ENCODE peak calls at places on chromosomes 16 and 17, in six cellular contexts. S is Peyer's patch, O is right cardiac atrium, Y is mesenchymal stem cell, F is fibroblast of lung, P is left ventricle myocardium inferior. Z is an unnamed sample.

GRCh38 chr17:3740611-3741073 is 16.9 kb downstream of the HASPIN start:
- DNase-seq in S (peak; percentile 72), P (no peak), Y (no peak), F (no peak), O (no peak), Z (peak; percentile 46)

GRCh38 chr16:76226011-76226410 is 51.2 kb upstream of the CNTNAP4 start:
- DNase-seq in F (peak; percentile 31), S (no peak), O (no peak), Y (peak; percentile 82), P (no peak), Z (peak; percentile 25)

GRCh38 chr16:58582971-58583765 is 46.5 kb downstream of the CNOT1 start:
- DNase-seq in S (no peak), F (no peak), O (no peak), Y (no peak), P (no peak), Z (no peak)

GRCh38 chr16:10936585-10936984 is 5.7 kb downstream of the DEXI start:
- DNase-seq in P (no peak), Y (no peak), S (no peak), F (no peak), O (no peak), Z (no peak)

GRCh38 chr16:56610017-56610608 is 1.7 kb downstream of the MT2A start:
- DNase-seq in F (peak; percentile 90), P (no peak), O (peak; percentile 77), S (peak; percentile 79), Y (peak; percentile 96), Z (peak; percentile 86)

GRCh38 chr17:38861399-38861843 is 7.9 kb upstream of the RPL23 start:
- DNase-seq in Y (no peak), P (no peak), S (no peak), O (peak; percentile 14), F (no peak), Z (peak; percentile 76)

GRCh38 chr17:68491864-68492263 is 20.4 kb upstream of the PRKAR1A start:
- DNase-seq in Y (no peak), S (no peak), F (no peak), O (peak; percentile 69), P (peak; percentile 40), Z (no peak)

GRCh38 chr17:69646729-69647128 is 232.2 kb downstream of the MAP2K6 start:
- DNase-seq in O (no peak), P (no peak), F (no peak), S (no peak), Y (no peak), Z (no peak)

GRCh38 chr17:37422971-37423625 is 16.4 kb downstream of the TADA2A start:
- DNase-seq in S (no peak), Y (no peak), P (no peak), O (no peak), F (no peak), Z (no peak)

GRCh38 chr16:67248401-67249177 is at the start of gene SLC9A5:
- DNase-seq in P (peak; percentile 32), F (no peak), O (peak; percentile 83), Y (peak; percentile 41), S (no peak), Z (peak; percentile 91)

GRCh38 chr17:57574040-57574513 is 171.0 kb downstream of the CCDC182 start:
- DNase-seq in P (peak; percentile 54), O (peak; percentile 75), F (peak; percentile 79), Y (no peak), S (no peak), Z (peak; percentile 62)

GRCh38 chr17:42422958-42423712 is at the start of gene CAVIN1:
- DNase-seq in Y (peak; percentile 96), S (peak; percentile 93), F (peak; percentile 98), O (peak; percentile 100), P (peak; percentile 100), Z (peak; percentile 100)

GRCh38 chr16:75244225-75244792 is 7.1 kb downstream of the BCAR1 start:
- DNase-seq in O (peak; percentile 86), S (peak; percentile 71), P (no peak), F (peak; percentile 79), Y (peak; percentile 74), Z (peak; percentile 94)

GRCh38 chr16:23949630-23950290 is 114.0 kb downstream of the PRKCB start:
- DNase-seq in F (no peak), P (peak; percentile 30), S (peak; percentile 92), O (peak; percentile 77), Y (no peak), Z (no peak)

GRCh38 chr16:65572156-65572555 is 450.3 kb upstream of the CDH11 start:
- DNase-seq in F (peak; percentile 78), O (no peak), P (no peak), S (no peak), Y (peak; percentile 86), Z (peak; percentile 82)

GRCh38 chr16:2468142-2468724 is 2.9 kb upstream of the NTN3 start:
- DNase-seq in Y (peak; percentile 55), P (no peak), O (peak; percentile 75), F (no peak), S (no peak), Z (peak; percentile 94)

GRCh38 chr17:60393840-60394529 is 2.1 kb upstream of the USP32 start:
- DNase-seq in O (no peak), Y (no peak), F (no peak), S (no peak), P (no peak), Z (no peak)

GRCh38 chr16:31216552-31217530 is at the start of gene PYDC1:
- DNase-seq in F (no peak), O (peak; percentile 66), P (no peak), S (no peak), Y (no peak), Z (peak; percentile 80)

GRCh38 chr17:27494192-27495091 is 38.2 kb downstream of the KSR1 start:
- DNase-seq in S (peak; percentile 94), Y (no peak), O (peak; percentile 90), F (peak; percentile 74), P (peak; percentile 67), Z (no peak)

GRCh38 chr17:32944248-32945020 is 16.5 kb downstream of the TMEM98 start:
- DNase-seq in O (no peak), Y (no peak), S (no peak), F (no peak), P (no peak), Z (no peak)

GRCh38 chr16:82456683-82457082 is 170.1 kb upstream of the CDH13 start:
- DNase-seq in S (peak; percentile 69), F (peak; percentile 38), P (peak; percentile 20), O (peak; percentile 54), Y (peak; percentile 57), Z (peak; percentile 68)

GRCh38 chr16:57084996-57085395 is 7.4 kb upstream of the CPNE2 start:
- DNase-seq in S (no peak), P (no peak), F (no peak), O (no peak), Y (no peak), Z (peak; percentile 15)

GRCh38 chr17:40190197-40191021 is 13.1 kb downstream of the RAPGEFL1 start:
- DNase-seq in Y (peak; percentile 42), S (no peak), P (no peak), O (no peak), F (no peak), Z (peak; percentile 84)

GRCh38 chr17:34269969-34270368 is at the start of gene CCL7:
- DNase-seq in F (peak; percentile 10), P (no peak), S (no peak), O (no peak), Y (peak; percentile 60), Z (no peak)

GRCh38 chr17:5473906-5474305 is 5.1 kb upstream of the DHX33 start:
- DNase-seq in O (no peak), S (no peak), P (no peak), F (no peak), Y (no peak), Z (no peak)

GRCh38 chr17:4642286-4642685 is 808 bp upstream of the ALOX15 start:
- DNase-seq in S (no peak), P (no peak), F (no peak), O (no peak), Y (no peak), Z (peak; percentile 25)

GRCh38 chr16:35391328-35391727 is 1931.9 kb downstream of the TP53TG3F start:
- DNase-seq in F (peak; percentile 8), P (peak; percentile 28), Y (peak; percentile 8), O (peak; percentile 35), S (no peak), Z (no peak)
- H3K4me1 ChIP-seq in F (no peaks in the 10 kb centered on the region), P (no peaks in the 10 kb centered on the region), Y (no peaks in the 10 kb centered on the region), O (no peaks in the 10 kb centered on the region), S (no peaks in the 10 kb centered on the region), Z (no peaks in the 10 kb centered on the region)

DNA sequence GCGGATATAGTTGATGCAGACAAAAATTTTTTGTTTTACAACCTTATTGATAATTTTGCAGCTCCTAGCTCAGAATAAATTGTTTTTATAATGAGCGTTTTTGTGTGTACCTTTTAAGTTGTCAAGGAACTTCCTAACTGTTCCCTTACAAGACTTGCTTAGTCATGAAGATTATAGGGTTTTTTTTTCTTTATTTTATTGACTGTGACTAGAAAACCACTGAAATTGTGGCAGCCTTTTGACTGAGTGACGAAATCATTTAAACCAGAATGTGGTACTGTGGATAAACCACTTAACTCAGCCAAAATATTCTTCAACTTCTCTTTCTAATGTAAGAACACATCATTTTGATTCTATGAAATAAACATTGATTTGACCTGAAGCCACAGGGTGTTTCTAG is 40.8 kb upstream of the VPS4A start:
- DNase-seq in O (no peak), Y (peak; percentile 5), P (no peak), F (peak; percentile 67), S (no peak), Z (no peak)
- H3K4me1 ChIP-seq in O (no peaks in the 10 kb centered on the region), Y (no peaks in the 10 kb centered on the region), P (peaks cover 7% of the 10 kb centered on the region), F (peaks cover 10% of the 10 kb centered on the region), S (no peaks in the 10 kb centered on the region), Z (peaks cover 32% of the 10 kb centered on the region)

GRCh38 chr17:19390951-19391350 is 4.0 kb upstream of the MFAP4 start:
- DNase-seq in S (no peak), Y (no peak), P (no peak), O (no peak), F (no peak), Z (no peak)
- H3K4me1 ChIP-seq in S (peaks cover 6% of the 10 kb centered on the region), Y (peaks cover 19% of the 10 kb centered on the region), P (peaks cover 41% of the 10 kb centered on the region), O (peaks cover 12% of the 10 kb centered on the region), F (peaks cover 26% of the 10 kb centered on the region), Z (peaks cover 29% of the 10 kb centered on the region)

GRCh38 chr16:1082952-1083675 is 10.6 kb downstream of the SSTR5 start:
- DNase-seq in S (no peak), F (no peak), P (no peak), O (no peak), Y (no peak), Z (no peak)
- H3K4me1 ChIP-seq in S (no peaks in the 10 kb centered on the region), F (no peaks in the 10 kb centered on the region), P (no peaks in the 10 kb centered on the region), O (no peaks in the 10 kb centered on the region), Y (peaks cover 19% of the 10 kb centered on the region), Z (peaks cover 4% of the 10 kb centered on the region)

Z was measured in osteoblast.